ENCODE peak calls at places on chromosomes 16 and 17, in five cellular contexts. B is Peyer's patch, A is pancreas, M is HFF-Myc, Z is keratinocyte. I is an unnamed sample.
A peak's percentile ranks its signal among the peaks of the same experiment; 100 is the strongest.

GRCh38 chr16:967546-968295 is 3.1 kb downstream of the LMF1 start:
- DNase-seq in B (no peak), A (no peak), M (no peak), Z (no peak), I (no peak)

GRCh38 chr17:41910701-41911391 is 7.9 kb downstream of the ACLY start:
- DNase-seq in B (no peak), A (no peak), M (peak; percentile 71), Z (no peak), I (no peak)

GRCh38 chr17:28712037-28712704 is 483 bp upstream of the PROCA1 start:
- DNase-seq in B (no peak), A (peak; percentile 46), M (no peak), Z (no peak), I (peak; percentile 70)

GRCh38 chr17:44900894-44901293 is 1.6 kb upstream of the EFTUD2 start:
- DNase-seq in B (no peak), A (no peak), M (no peak), Z (no peak), I (no peak)

GRCh38 chr16:4179020-4179419 is 62.8 kb upstream of the ADCY9 start:
- DNase-seq in B (no peak), A (no peak), M (no peak), Z (no peak), I (peak; percentile 80)

GRCh38 chr17:82449883-82450356 is 632 bp downstream of the CYBC1 start:
- DNase-seq in B (no peak), A (no peak), M (no peak), Z (no peak), I (no peak)

GRCh38 chr16:49833055-49833454 is 22.9 kb downstream of the ZNF423 start:
- DNase-seq in B (no peak), A (no peak), M (no peak), Z (no peak), I (no peak)

GRCh38 chr17:82786427-82786826 is 34.6 kb downstream of the TBCD start:
- DNase-seq in B (no peak), A (no peak), M (no peak), Z (no peak), I (no peak)

GRCh38 chr17:33385713-33386112 is 92.6 kb upstream of the ASIC2 start:
- DNase-seq in B (no peak), A (no peak), M (no peak), Z (no peak), I (no peak)

GRCh38 chr16:66326995-66327513 is 39.4 kb upstream of the CDH5 start:
- DNase-seq in B (no peak), A (peak; percentile 74), M (no peak), Z (no peak), I (no peak)

GRCh38 chr17:74288785-74289184 is 14.8 kb downstream of the DNAI2 start:
- DNase-seq in B (no peak), A (no peak), M (no peak), Z (no peak), I (no peak)

GRCh38 chr17:82545071-82545462 is 25.5 kb downstream of the FOXK2 start:
- DNase-seq in B (no peak), A (no peak), M (no peak), Z (no peak), I (no peak)

GRCh38 chr16:75064403-75065148 is 52.0 kb downstream of the LDHD start:
- DNase-seq in B (peak; percentile 82), A (no peak), M (no peak), Z (no peak), I (no peak)

GRCh38 chr17:48722924-48723554 is at the start of gene PRAC2:
- DNase-seq in B (no peak), A (no peak), M (no peak), Z (no peak), I (no peak)

GRCh38 chr17:35117984-35118383 is 1.7 kb downstream of the RAD51D start:
- DNase-seq in B (peak; percentile 8), A (no peak), M (no peak), Z (no peak), I (no peak)

GRCh38 chr17:27345141-27345904 is 51.4 kb downstream of the WSB1 start:
- DNase-seq in B (no peak), A (peak; percentile 50), M (no peak), Z (peak; percentile 36), I (no peak)

GRCh38 chr17:40038882-40039513 is 15.2 kb downstream of the MED24 start:
- DNase-seq in B (no peak), A (peak; percentile 55), M (peak; percentile 72), Z (no peak), I (peak; percentile 59)

GRCh38 chr16:276360-277077 is 775 bp upstream of the RGS11 start:
- DNase-seq in B (no peak), A (no peak), M (no peak), Z (no peak), I (no peak)

GRCh38 chr17:77214743-77215142 is 74.0 kb downstream of the SEC14L1 start:
- DNase-seq in B (peak; percentile 49), A (no peak), M (no peak), Z (no peak), I (no peak)

GRCh38 chr17:82281502-82282238 is 8.2 kb upstream of the CSNK1D start:
- DNase-seq in B (peak; percentile 62), A (peak; percentile 94), M (no peak), Z (no peak), I (no peak)

GRCh38 chr17:76935331-76935730 is 67.1 kb downstream of the MGAT5B start:
- DNase-seq in B (no peak), A (no peak), M (no peak), Z (peak; percentile 2), I (no peak)

GRCh38 chr17:62565817-62566216 is 61.7 kb upstream of the MRC2 start:
- DNase-seq in B (no peak), A (no peak), M (no peak), Z (peak; percentile 28), I (no peak)

GRCh38 chr17:38799501-38800236 is at the start of gene PIP4K2B:
- DNase-seq in B (peak; percentile 95), A (peak; percentile 96), M (peak; percentile 94), Z (peak; percentile 78), I (peak; percentile 98)

GRCh38 chr17:21174186-21174585 is 39.8 kb downstream of the TMEM11 start:
- DNase-seq in B (no peak), A (no peak), M (no peak), Z (no peak), I (no peak)
- H3K4me3 ChIP-seq in B (no peak overlapping the region), A (no peak overlapping the region), M (no peak overlapping the region), Z (no peak overlapping the region), I (no peak overlapping the region)

DNA sequence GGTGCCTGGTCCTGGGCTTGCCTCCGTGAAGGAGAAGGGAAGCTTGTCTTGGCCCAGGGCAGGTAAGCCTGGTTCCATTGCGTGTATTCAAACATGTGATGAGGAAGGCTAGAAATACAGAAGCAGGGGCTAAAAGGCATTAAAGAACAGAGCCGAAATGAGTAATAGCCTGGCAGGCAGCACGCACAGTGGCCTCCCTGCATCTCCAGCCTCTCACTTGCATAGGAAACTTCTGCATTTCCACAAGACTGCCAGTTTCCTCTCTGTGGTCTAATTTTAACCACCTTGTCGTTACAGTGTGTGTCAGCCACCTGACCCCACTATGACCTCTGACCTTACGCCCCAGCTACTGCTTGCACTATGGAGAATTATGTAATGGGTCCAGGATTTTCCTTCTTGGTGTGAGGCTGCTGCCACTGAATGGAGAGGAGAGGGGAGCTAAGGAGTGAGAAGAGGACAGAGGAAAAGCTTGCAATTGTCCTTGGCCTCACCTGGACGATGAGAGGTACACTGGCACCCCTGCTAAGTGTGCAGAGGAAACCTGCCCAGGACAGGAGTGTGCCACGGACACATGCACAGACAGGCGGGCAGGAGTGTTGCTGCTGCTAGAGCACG is 32.8 kb downstream of the HIC1 start:
- DNase-seq in B (no peak), A (no peak), M (no peak), Z (no peak), I (no peak)
- H3K4me3 ChIP-seq in B (no peak overlapping the region), A (no peak overlapping the region), M (no peak overlapping the region), Z (no peak overlapping the region), I (no peak overlapping the region)

DNA sequence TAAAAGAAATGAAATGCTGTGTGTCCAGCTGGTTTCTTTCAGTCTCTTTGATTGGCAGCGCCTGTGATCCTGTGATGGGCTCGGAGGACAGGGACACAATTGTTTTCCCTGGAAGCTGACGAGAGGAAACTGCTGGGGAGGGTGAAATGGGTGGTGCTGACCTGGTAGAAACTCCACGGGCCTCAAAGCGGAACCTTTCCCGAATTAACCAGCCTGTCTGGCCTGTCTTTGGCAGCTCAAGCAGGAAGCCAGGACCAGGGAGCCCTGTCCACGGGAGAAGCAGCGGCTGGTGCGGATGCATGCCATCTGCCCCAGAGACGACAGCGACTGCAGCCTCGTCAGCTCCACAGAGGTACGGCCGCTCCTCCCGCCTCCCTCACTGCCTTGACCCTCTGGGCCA is 22.4 kb downstream of the CARD14 start:
- DNase-seq in B (no peak), A (no peak), M (no peak), Z (no peak), I (no peak)
- H3K4me3 ChIP-seq in B (no peak overlapping the region), A (no peak overlapping the region), M (no peak overlapping the region), Z (no peak overlapping the region), I (no peak overlapping the region)

GRCh38 chr17:78724999-78725398 is 57.1 kb downstream of the CYTH1 start:
- DNase-seq in B (no peak), A (no peak), M (no peak), Z (no peak), I (no peak)

GRCh38 chr17:78723957-78724356 is 58.1 kb downstream of the CYTH1 start:
- DNase-seq in B (no peak), A (no peak), M (no peak), Z (no peak), I (no peak)

GRCh38 chr17:78723001-78723796 is 58.9 kb downstream of the CYTH1 start:
- DNase-seq in B (no peak), A (no peak), M (no peak), Z (no peak), I (no peak)

GRCh38 chr17:78725448-78726021 is 56.5 kb downstream of the CYTH1 start:
- DNase-seq in B (no peak), A (no peak), M (no peak), Z (no peak), I (no peak)

GRCh38 chr17:78724544-78724943 is 57.5 kb downstream of the CYTH1 start:
- DNase-seq in B (no peak), A (no peak), M (no peak), Z (no peak), I (peak; percentile 79)
- H3K4me3 ChIP-seq in B (no peak overlapping the region), A (no peak overlapping the region), M (no peak overlapping the region), Z (no peak overlapping the region), I (no peak overlapping the region)

DNA sequence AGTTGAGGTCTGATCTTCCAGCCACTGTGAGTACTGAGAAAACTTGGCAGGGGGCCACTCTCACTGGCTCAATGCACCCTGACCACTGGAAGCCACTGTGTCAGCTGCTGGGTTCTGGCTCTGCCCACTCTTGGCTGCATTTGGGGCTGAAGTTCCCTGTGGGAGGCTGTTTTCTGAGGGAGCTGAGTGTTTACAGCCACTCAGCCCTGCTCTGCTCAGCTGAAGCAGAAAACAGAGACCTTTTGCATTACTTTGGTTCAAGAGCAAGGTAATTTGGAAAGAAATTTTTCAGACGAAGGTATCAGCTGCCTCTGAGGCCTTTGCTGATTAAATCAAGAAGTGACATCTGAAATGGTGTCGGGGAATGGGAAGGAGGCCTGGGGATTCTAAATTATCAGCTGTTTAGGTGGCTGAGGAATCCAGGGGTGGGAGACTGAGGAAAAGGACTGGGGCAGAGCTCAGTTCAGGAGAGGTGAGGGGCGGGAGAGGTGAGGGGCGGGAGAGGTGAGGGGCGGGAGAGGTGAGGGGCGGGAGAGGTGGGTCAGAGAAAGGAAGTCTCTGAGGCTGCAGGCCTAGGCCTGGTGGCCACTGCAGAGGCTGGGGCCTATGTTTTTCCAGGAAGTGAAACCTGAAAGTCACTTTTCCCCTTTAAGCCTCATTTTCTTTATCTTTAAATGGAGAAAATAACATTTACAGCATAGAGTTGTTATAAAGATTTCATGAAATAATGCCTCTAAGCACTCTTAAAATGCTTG is at the start of gene ACSM5:
- DNase-seq in B (no peak), A (peak; percentile 63), M (no peak), Z (no peak), I (peak; percentile 94)
- H3K4me3 ChIP-seq in B (no peak within 1 kb of the TSS), A (no peak within 1 kb of the TSS), M (no peak within 1 kb of the TSS), Z (no peak within 1 kb of the TSS), I (peak within 1 kb of the TSS; percentile 52)

I was measured in right lobe of liver.